ENCODE peak calls at places on chromosomes 13 and 19, in four cellular contexts. F is heart right ventricle, I is endodermal cell, V is GM12865. J is an unnamed sample.

GRCh38 chr13:41696163-41697003 is 239.0 kb downstream of the RGCC start:
- DNase-seq in F (no peak), I (peak), V (peak), J (peak)

GRCh38 chr19:50657672-50658437 is 8.6 kb downstream of the C19orf81 start:
- DNase-seq in F (peak), I (peak), V (peak), J (peak)

GRCh38 chr19:46288896-46289588 is 7.8 kb upstream of the HIF3A start:
- DNase-seq in F (peak), I (no peak), V (no peak), J (peak)

GRCh38 chr13:97627566-97627965 is 193.6 kb downstream of the RAP2A start:
- DNase-seq in F (peak), I (peak), V (no peak), J (peak)

GRCh38 chr13:42396901-42397670 is 125.1 kb downstream of the AKAP11 start:
- DNase-seq in F (no peak), I (no peak), V (no peak), J (no peak)

GRCh38 chr13:24116103-24116502 is 44.4 kb upstream of the SPATA13 start:
- DNase-seq in F (no peak), I (no peak), V (no peak), J (no peak)

GRCh38 chr19:57434386-57435061 is 601 bp upstream of the ZNF749 start:
- DNase-seq in F (no peak), I (peak), V (no peak), J (no peak)

GRCh38 chr19:4374451-4375163 is 25.7 kb downstream of the SH3GL1 start:
- DNase-seq in F (peak), I (peak), V (no peak), J (peak)

GRCh38 chr19:13396256-13397080 is 109.8 kb downstream of the CACNA1A start:
- DNase-seq in F (peak), I (peak), V (peak), J (peak)

GRCh38 chr13:113917096-113917495 is 53.2 kb upstream of the GAS6 start:
- DNase-seq in F (no peak), I (peak), V (no peak), J (no peak)
- TF ChIP-seq CTCF in F (no peak), I (no peak), V (no peak), J (no peak)

GRCh38 chr13:30752201-30752797 is 17.0 kb downstream of the ALOX5AP start:
- DNase-seq in F (peak), I (no peak), V (no peak), J (no peak)
- H3K4me3 ChIP-seq in F (no peak), I (no peak), V (no peak), J (no peak)

GRCh38 chr13:19861762-19862161 is 1.7 kb downstream of the ZMYM5 start:
- DNase-seq in F (no peak), I (no peak), V (no peak), J (no peak)

GRCh38 chr13:19862511-19863313 is 737 bp downstream of the ZMYM5 start:
- DNase-seq in F (peak), I (peak), V (peak), J (no peak)

GRCh38 chr13:19864339-19865309 is 1.2 kb upstream of the ZMYM5 start:
- DNase-seq in F (peak), I (peak), V (peak), J (no peak)

GRCh38 chr13:19864018-19864338 is 529 bp upstream of the ZMYM5 start:
- DNase-seq in F (peak), I (no peak), V (peak), J (no peak)

DNA sequence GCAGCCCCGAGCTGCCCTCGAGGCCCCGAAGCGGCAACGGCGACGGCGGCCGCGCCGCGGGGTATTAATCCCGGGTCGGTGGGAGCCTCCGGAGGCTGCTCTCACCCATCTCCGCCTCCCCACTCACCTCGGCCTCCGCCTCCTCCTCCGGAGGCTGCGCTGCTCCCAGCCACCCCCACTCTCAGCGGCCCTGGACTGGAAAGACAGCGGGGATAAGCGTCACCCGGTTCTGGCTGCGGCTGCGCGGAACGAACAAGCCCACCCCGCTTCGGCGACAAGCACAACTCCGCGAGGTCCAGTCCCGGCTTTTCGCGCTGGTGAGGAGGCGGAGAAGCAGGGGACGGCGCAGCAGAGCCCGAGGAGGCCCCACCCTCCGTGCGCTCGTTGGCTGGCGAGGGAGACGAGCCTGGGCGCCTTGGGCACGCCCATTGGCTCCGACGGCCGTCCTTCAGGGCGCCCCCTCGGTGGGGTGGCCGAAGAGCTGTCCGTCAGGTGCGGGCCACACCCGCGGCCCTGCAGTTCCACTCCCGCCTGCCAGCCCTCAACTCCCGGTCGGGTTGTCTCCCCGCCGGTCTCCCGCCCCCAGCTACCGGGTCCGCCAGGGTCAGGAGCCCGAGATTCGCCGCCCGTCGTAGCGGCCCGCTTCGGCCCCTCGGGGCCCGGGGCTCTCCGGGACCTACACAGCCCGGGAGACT is at the start of gene ZMYM5:
- DNase-seq in F (peak), I (peak), V (peak), J (peak)
- TF ChIP-seq CTCF in F (no peak), I (no peak), V (no peak), J (no peak)

DNA sequence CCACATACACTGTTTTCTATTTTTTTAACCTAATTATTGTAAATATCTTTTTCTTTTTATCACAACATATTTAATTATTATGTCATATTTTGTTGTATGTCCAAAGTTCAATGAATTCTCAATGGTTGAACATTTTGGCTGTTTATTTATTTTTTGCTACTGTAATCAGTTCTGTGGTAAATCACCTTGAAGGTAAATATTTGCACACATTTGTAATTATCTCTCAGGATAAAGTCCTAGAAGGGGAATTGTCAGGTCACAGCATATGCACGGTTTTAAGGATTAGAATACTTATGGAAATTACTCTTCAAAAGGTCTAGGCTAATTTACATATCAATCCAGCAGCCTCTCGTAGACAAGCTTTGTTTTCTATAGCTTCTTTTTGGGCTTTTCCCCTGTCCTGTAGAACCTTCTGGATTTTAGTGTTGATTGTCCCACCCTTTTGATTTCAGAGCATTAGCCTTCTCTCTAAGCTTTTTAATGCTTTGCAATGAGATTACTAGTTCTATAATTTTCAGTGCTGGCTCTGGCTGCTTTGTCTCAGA is 362.6 kb downstream of the KCNRG start:
- DNase-seq in F (no peak), I (no peak), V (no peak), J (no peak)
- H3K4me3 ChIP-seq in F (no peak), I (no peak), V (no peak), J (no peak)

DNA sequence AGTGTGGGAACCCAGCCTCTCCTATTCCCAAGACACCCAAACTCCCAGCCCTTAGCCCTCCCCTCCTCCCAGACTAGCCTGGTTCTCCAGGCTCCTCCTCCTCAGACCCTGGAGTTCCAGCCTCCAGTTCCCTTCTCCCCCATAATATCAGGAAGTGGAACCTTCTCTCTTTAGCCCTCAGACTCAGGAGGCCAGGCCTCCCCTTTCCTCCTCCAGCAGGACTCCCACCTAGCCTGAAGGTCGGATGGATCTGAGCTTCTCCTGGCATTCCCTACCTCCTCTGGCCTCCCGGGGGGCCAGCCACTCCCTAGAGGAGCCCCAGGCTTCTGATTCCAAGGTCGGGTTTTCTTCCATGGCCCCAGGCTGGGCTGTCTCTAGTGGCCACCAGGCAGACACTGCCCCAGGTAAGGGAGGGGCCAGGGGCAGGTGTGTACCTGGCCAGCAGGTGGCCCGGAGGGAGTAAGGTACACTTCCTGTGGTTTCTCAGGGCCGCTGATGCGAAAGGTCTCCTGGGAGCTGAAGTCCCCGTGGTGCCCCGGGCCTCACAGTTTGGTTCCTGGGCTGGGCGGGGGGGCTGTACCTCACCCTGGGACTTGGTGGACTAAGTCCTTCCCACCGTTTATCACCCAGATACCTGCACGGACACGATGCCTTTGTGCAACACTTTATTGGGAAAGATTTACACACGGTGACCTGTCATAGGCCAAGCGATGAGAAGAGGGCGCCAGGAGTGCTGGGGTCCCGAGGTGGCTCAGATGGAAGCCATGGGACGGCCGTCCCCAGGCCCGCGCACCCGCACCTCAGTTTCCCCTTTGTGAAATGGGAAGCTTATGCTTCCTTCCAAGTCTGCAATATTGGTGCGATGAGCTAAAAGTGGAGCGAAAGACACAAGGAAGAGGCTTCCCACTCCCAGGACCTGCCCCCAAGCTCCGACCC is at the start of gene TMC4:
- DNase-seq in F (no peak), I (peak), V (no peak), J (no peak)
- TF ChIP-seq CTCF in F (no peak), I (peak), V (no peak), J (no peak)

GRCh38 chr13:21000647-21001046 is 60.7 kb downstream of the LATS2 start:
- DNase-seq in F (no peak), I (no peak), V (no peak), J (no peak)

GRCh38 chr13:20994441-20994821 is 67.0 kb downstream of the LATS2 start:
- DNase-seq in F (no peak), I (peak), V (no peak), J (no peak)

GRCh38 chr13:20995245-20995829 is 66.0 kb downstream of the LATS2 start:
- DNase-seq in F (no peak), I (peak), V (no peak), J (no peak)

GRCh38 chr13:20998649-20999415 is 62.6 kb downstream of the LATS2 start:
- DNase-seq in F (no peak), I (peak), V (no peak), J (no peak)

GRCh38 chr13:20997301-20998061 is 63.9 kb downstream of the LATS2 start:
- DNase-seq in F (no peak), I (peak), V (no peak), J (peak)
- H3K4me3 ChIP-seq in F (no peak), I (no peak), V (no peak), J (no peak)

DNA sequence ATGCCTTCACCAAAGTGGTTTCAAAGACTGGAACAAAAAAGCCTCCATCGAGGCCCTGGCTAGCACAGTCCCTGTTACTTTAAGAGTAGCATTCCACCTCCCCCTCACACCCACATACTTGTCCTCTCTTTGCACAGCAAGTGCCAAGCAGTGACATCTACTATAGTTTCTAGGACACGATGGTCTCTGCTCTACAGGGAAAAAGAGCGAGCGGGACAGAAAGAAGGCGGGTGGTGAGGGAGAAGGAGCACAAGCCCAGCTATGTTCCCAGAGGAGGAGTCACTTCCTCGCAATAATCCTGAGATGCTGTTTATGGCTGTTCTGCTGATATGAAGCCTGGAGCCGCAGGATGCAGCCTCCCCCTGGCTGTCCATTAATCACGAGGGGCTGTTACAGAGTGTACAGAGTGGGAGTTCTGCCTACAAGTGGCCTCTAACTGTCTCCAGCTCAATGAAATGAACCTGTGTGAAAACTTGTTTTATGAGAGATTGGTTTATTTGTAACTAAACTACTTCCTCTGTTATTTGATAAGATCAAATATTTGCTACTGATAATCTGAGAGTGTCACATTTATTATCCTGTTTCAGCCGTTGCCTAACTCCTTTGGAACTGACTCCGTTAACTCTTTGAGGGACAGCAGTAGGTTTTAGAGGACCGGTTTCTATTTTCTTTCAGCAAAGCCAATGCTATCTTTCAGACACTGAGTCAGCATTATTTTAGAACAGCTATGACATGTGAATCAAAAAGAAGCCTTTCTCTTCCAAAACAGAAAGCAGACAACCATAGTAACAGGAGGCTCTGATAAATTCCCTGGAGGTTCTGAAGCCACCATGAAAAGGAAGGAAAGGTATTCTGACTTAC is 208.0 kb downstream of the SPRY2 start:
- DNase-seq in F (peak), I (peak), V (no peak), J (no peak)
- TF ChIP-seq CTCF in F (no peak), I (no peak), V (no peak), J (no peak)

GRCh38 chr13:113544071-113544891 is 40.3 kb upstream of the TFDP1 start:
- DNase-seq in F (no peak), I (no peak), V (no peak), J (no peak)

GRCh38 chr13:113545455-113545930 is 39.1 kb upstream of the TFDP1 start:
- DNase-seq in F (no peak), I (no peak), V (no peak), J (peak)

GRCh38 chr13:113545931-113546516 is 38.5 kb upstream of the TFDP1 start:
- DNase-seq in F (no peak), I (no peak), V (no peak), J (no peak)

GRCh38 chr13:113546571-113547247 is 37.8 kb upstream of the TFDP1 start:
- DNase-seq in F (peak), I (no peak), V (no peak), J (no peak)

GRCh38 chr13:113544896-113545295 is 39.7 kb upstream of the TFDP1 start:
- DNase-seq in F (no peak), I (no peak), V (no peak), J (no peak)
- H3K4me3 ChIP-seq in F (no peak), I (no peak), V (no peak), J (no peak)

GRCh38 chr19:11377756-11378155 is 3.3 kb downstream of the SWSAP1 start:
- DNase-seq in F (no peak), I (no peak), V (no peak), J (no peak)
- TF ChIP-seq CTCF in F (no peak), I (no peak), V (no peak), J (no peak)

J was measured in AG09309.